ENCODE peak calls at places on chromosomes 7 and 10, in six cellular contexts. S, R, J, L, X and A are unnamed samples.
A peak's percentile ranks its signal among the peaks of the same experiment; 100 is the strongest.

GRCh38 chr10:17125316-17125715 is 4.3 kb downstream of the CUBN start:
- DNase-seq in S (no peak), R (no peak), J (no peak), L (no peak), X (no peak), A (no peak)

GRCh38 chr10:6647811-6648526 is 67.9 kb upstream of the PRKCQ start:
- DNase-seq in S (no peak), R (peak; percentile 14), J (peak; percentile 82), L (no peak), X (peak; percentile 73), A (no peak)

GRCh38 chr7:55533050-55533728 is 39.1 kb downstream of the VOPP1 start:
- DNase-seq in S (no peak), R (peak; percentile 70), J (no peak), L (no peak), X (peak; percentile 59), A (no peak)

GRCh38 chr7:140908351-140908750 is 16.4 kb downstream of the BRAF start:
- DNase-seq in S (no peak), R (no peak), J (no peak), L (no peak), X (no peak), A (no peak)

GRCh38 chr7:26293569-26294308 is 2.1 kb downstream of the SNX10 start:
- DNase-seq in S (no peak), R (no peak), J (no peak), L (no peak), X (peak; percentile 17), A (no peak)

GRCh38 chr10:107544706-107545520 is 380.4 kb upstream of the SORCS1 start:
- DNase-seq in S (no peak), R (no peak), J (no peak), L (no peak), X (no peak), A (no peak)

GRCh38 chr7:27634892-27635538 is 27.7 kb downstream of the HIBADH start:
- DNase-seq in S (no peak), R (no peak), J (peak; percentile 53), L (no peak), X (no peak), A (no peak)

GRCh38 chr7:26858735-26859134 is 5.7 kb downstream of the SKAP2 start:
- DNase-seq in S (no peak), R (no peak), J (no peak), L (no peak), X (peak; percentile 46), A (no peak)

GRCh38 chr7:91182819-91183405 is 81.3 kb upstream of the FZD1 start:
- DNase-seq in S (no peak), R (peak; percentile 99), J (no peak), L (peak; percentile 81), X (no peak), A (peak; percentile 91)

GRCh38 chr7:121449304-121449703 is 53.2 kb upstream of the FAM3C start:
- DNase-seq in S (no peak), R (peak; percentile 12), J (no peak), L (no peak), X (no peak), A (no peak)

DNA sequence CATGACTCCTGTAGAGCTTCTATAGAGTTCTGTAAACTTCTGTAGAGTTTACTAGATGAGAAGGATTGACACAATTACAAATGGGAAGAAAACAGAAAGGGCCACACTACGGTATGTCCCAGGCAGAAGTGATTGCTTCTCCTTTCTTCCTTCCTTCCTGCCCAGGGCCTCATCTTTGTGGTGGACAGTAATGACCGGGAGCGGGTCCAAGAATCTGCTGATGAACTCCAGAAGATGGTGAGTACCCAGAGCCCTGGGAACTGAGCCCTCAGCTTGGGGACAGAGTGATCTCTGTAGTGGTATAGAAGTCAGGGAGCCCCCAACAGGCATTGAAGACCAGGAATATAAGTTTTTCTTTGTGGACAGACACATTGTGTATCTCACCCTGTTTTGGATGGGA is 1.7 kb downstream of the ARF5 start:
- DNase-seq in S (no peak), R (no peak), J (no peak), L (no peak), X (no peak), A (no peak)
- H3K4me3 ChIP-seq in S (no peak overlapping the region), R (no peak overlapping the region), J (no peak overlapping the region), L (no peak overlapping the region), X (no peak overlapping the region), A (no peak overlapping the region)

DNA sequence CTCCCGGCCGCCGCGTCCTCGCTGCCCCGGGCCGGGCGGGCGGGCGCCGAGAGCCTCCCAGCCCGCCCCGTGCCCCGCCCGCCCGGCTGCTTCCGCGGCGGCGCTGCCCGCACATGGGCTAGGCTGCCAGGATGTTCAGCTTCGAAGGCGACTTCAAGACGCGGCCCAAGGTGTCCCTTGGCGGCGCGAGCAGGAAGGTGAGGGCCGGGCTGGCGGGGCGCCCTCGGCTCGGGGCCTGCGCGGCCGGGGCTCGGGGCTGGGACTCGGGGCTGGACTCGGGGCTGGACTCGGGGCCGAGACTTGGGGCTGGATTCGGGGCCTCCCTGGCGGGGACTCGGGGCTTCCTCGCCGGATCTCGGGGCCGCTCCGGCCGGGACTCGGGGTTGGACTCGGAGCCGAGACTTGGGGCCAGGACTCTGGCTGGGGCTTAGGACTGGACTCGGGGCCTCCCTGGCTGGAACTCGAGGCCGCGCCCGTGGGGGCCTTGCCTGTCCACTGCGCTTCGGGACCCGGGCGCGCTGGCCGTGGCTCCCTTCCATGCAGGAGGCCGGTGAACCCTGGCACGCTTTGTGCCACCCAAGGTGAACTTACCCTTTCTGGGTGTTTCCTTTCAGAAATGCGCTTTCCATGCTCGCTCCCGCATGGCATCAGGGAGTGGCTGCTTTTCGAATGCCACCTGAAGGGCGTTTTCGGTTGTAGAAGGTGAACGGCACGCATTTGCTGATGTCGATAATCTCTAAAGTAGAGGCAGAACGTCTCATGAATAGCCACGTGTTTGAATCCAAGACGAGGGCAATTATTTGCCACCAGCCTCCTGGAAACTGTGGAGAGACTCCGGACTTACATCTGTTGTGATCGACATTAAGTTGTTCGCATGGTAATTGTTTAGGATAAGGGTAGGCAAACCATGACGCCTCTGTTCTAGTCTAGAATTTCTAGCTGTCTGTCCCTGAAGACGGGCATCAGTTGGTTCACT is 704 bp downstream of the UBE3C start:
- DNase-seq in S (no peak), R (peak; percentile 24), J (no peak), L (no peak), X (peak; percentile 60), A (no peak)
- TF ChIP-seq CTCF in S (no peak), R (no peak), J (no peak), L (no peak), X (no peak), A (no peak)

DNA sequence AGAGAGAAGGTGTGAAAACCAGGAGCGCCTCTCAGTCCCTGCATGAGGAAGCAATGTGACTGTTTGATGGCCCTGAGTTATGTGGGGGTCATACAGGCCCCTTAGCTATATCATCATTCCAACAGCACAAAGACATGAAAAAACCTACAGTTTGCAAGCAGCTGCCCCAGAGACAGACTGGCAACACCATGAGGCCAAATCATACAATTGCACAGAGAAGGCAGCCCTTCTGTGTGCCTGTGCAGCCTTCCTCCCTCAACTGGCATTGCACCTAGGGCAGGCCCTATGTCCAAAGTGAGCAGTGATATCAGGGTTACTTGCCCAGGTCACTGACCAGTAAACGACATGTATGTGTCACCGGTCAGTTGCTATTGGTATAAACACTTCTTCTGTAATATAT is 41.6 kb downstream of the GPRIN2 start:
- DNase-seq in S (no peak), R (no peak), J (no peak), L (no peak), X (no peak), A (no peak)
- H3K4me3 ChIP-seq in S (no peak overlapping the region), R (no peak overlapping the region), J (no peak overlapping the region), L (no peak overlapping the region), X (no peak overlapping the region), A (no peak overlapping the region)

DNA sequence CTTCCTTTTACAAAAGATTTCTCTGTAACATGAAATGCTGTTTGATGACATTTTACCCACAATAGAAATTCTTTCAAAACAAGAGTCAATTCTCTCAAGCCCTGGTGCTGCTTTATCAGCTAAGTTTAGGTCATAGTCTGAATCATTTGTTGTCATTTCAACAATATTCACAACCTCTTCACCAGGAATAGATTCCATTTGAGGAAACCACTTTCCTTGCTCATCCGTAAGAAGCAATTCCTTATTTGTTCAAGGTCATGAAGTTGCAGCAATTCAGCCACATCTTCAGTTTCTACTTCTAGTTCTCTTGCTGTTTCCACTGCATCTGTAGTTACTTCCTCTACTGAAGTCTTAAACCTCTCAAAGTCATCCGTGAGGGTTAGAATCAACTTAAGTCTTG is 315.3 kb downstream of the TYW1 start:
- DNase-seq in S (no peak), R (peak; percentile 54), J (no peak), L (peak; percentile 70), X (no peak), A (peak; percentile 59)
- TF ChIP-seq CTCF in S (no peak), R (no peak), J (no peak), L (no peak), X (no peak), A (no peak)

DNA sequence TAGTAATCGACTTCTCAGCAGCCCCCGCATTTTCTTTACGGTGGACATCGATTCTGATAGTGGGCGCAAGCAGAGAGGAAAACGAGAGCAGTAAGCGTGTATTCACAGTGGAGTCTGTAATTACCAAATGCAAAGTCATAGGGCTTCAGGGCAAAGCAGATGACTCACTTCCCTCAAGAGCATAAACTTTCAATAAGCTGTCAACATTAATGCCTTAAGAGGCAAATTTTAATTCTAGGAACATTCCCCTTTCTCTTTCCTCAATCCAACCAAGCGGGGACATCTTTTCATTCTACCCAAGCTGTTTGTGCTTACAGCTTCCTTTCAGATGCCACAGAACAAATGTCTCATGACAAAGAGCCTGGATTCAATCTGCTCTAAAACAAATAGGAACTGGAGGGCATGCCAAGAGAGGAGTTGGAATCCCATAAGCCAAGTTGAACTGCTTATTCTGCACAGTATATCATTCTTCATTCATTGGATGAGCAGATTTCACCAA is 48.6 kb downstream of the MALSU1 start:
- DNase-seq in S (no peak), R (peak; percentile 88), J (no peak), L (peak; percentile 60), X (no peak), A (peak; percentile 55)
- H3K4me3 ChIP-seq in S (no peak overlapping the region), R (peak overlapping the region; percentile 16), J (no peak overlapping the region), L (no peak overlapping the region), X (no peak overlapping the region), A (no peak overlapping the region)

GRCh38 chr10:58293989-58294388 is 25.0 kb downstream of the CISD1 start:
- DNase-seq in S (no peak), R (no peak), J (peak; percentile 39), L (no peak), X (no peak), A (no peak)

GRCh38 chr10:58300676-58301075 is 31.7 kb downstream of the CISD1 start:
- DNase-seq in S (no peak), R (no peak), J (no peak), L (no peak), X (no peak), A (no peak)

GRCh38 chr10:58304099-58304633 is 30.6 kb upstream of the UBE2D1 start:
- DNase-seq in S (no peak), R (no peak), J (no peak), L (no peak), X (no peak), A (no peak)

GRCh38 chr10:58302259-58302658 is 32.5 kb upstream of the UBE2D1 start:
- DNase-seq in S (no peak), R (no peak), J (no peak), L (no peak), X (peak; percentile 36), A (no peak)

DNA sequence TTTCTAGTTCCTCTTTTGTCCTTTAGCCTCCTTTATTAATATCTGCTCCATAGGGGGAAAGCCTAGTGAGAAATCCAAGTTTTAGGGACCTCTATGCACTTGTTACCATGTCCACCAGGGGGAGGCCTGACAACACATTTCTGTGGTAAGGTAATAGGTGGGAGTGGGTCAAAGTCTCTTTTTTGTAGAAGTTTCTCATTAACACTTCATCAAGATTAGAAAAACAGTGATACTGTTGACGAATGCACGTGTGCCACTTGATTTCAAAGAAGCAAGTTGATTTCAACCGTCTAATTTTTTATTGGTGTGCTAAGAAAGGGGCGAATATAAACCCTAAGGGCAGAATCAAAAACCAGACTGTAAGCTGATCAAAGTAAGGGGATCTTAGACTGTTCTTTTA is 30.6 kb downstream of the CISD1 start:
- DNase-seq in S (no peak), R (peak; percentile 65), J (peak; percentile 70), L (no peak), X (peak; percentile 85), A (no peak)
- TF ChIP-seq CTCF in S (peak; percentile 63), R (peak; percentile 95), J (peak; percentile 95), L (peak; percentile 80), X (peak; percentile 72), A (peak; percentile 80)